ENCODE peak calls at places on chromosomes 7 and 10, in eight cellular contexts. L is fibroblast of mammary gland; R is lower lobe of right lung; M is heart right ventricle; Z is left ventricle myocardium inferior; C is IMR-90; N is cardiac fibroblast; B is CD4-positive, CD25-positive, alpha-beta regulatory T cell. K is an unnamed sample.

GRCh38 chr7:23246540-23246939 is at the start of gene GPNMB:
- DNase-seq in L (peak; percentile 97), R (no peak), M (no peak), Z (no peak), C (peak; percentile 58), N (peak; percentile 91), B (no peak), K (no peak)

GRCh38 chr7:115008465-115009114 is 86.7 kb downstream of the MDFIC start:
- DNase-seq in L (peak; percentile 98), R (no peak), M (peak; percentile 71), Z (peak; percentile 84), C (peak; percentile 79), N (peak; percentile 97), B (no peak), K (no peak)

GRCh38 chr10:112952282-112952991 is 2.4 kb downstream of the TCF7L2 start:
- DNase-seq in L (no peak), R (peak; percentile 49), M (peak; percentile 26), Z (peak; percentile 22), C (peak; percentile 38), N (peak; percentile 39), B (no peak), K (no peak)

GRCh38 chr7:157271991-157272324 is 64.8 kb upstream of the DNAJB6 start:
- DNase-seq in L (peak; percentile 100), R (peak; percentile 69), M (no peak), Z (peak; percentile 55), C (peak; percentile 99), N (peak; percentile 95), B (no peak), K (no peak)

GRCh38 chr10:122282253-122282671 is 11.2 kb downstream of the BTBD16 start:
- DNase-seq in L (peak; percentile 25), R (no peak), M (no peak), Z (no peak), C (peak; percentile 45), N (peak; percentile 30), B (no peak), K (no peak)

GRCh38 chr7:136605532-136606329 is 262.7 kb upstream of the CHRM2 start:
- DNase-seq in L (no peak), R (no peak), M (no peak), Z (no peak), C (no peak), N (no peak), B (no peak), K (no peak)

GRCh38 chr10:57696641-57697040 is 571.1 kb downstream of the IPMK start:
- DNase-seq in L (peak; percentile 88), R (no peak), M (no peak), Z (no peak), C (peak; percentile 82), N (peak; percentile 90), B (no peak), K (no peak)

GRCh38 chr7:112009081-112009480 is 197.1 kb downstream of the DOCK4 start:
- DNase-seq in L (peak; percentile 81), R (no peak), M (no peak), Z (no peak), C (peak; percentile 83), N (peak; percentile 59), B (no peak), K (no peak)

GRCh38 chr10:89685932-89686331 is 15.5 kb upstream of the KIF20B start:
- DNase-seq in L (no peak), R (no peak), M (no peak), Z (no peak), C (no peak), N (no peak), B (no peak), K (no peak)

GRCh38 chr7:31796375-31796774 is 109.4 kb downstream of the PPP1R17 start:
- DNase-seq in L (peak; percentile 25), R (no peak), M (no peak), Z (no peak), C (peak; percentile 51), N (no peak), B (no peak), K (no peak)

GRCh38 chr7:136339464-136339863 is 362.3 kb upstream of the MTPN start:
- DNase-seq in L (no peak), R (no peak), M (no peak), Z (no peak), C (no peak), N (no peak), B (no peak), K (no peak)

GRCh38 chr10:72353028-72353962 is 1.4 kb downstream of the DNAJB12 start:
- DNase-seq in L (peak; percentile 57), R (no peak), M (no peak), Z (no peak), C (peak; percentile 40), N (peak; percentile 39), B (no peak), K (no peak)

GRCh38 chr7:127089146-127089545 is 163.6 kb downstream of the GRM8 start:
- DNase-seq in L (no peak), R (no peak), M (no peak), Z (no peak), C (no peak), N (no peak), B (no peak), K (no peak)

DNA sequence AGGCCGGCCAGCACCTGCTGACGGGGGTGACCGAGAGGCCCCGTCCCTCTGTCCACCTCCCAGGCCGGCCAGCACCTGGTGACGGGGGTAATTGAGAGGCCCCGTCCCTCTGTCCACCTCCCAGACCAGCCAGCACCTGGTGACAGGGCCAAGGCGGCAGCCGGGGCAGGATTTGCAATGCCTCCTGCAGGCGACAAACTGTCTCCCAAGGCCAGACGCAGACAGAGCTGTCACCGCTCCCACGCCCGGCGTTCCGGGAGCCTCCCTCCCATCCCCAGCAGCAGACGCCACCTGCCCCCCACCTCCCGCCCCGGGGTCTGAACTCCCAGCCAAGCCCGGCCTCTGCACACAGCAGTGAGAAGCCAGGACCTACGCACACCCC is 94.9 kb upstream of the DIP2C start:
- DNase-seq in L (no peak), R (peak; percentile 43), M (no peak), Z (no peak), C (no peak), N (no peak), B (no peak), K (no peak)
- H3K4me3 ChIP-seq in L (peak overlapping the region; percentile 34), R (peak overlapping the region; percentile 37), M (no peak overlapping the region), Z (peak overlapping the region; percentile 67), C (peak overlapping the region; percentile 51), N (peak overlapping the region; percentile 51), B (no peak overlapping the region), K (no peak overlapping the region)

GRCh38 chr10:123889821-123890220 is 1.8 kb downstream of the CPXM2 start:
- DNase-seq in L (no peak), R (no peak), M (no peak), Z (no peak), C (no peak), N (no peak), B (no peak), K (no peak)

GRCh38 chr10:123890246-123890645 is 1.4 kb downstream of the CPXM2 start:
- DNase-seq in L (no peak), R (no peak), M (no peak), Z (no peak), C (no peak), N (no peak), B (no peak), K (no peak)

GRCh38 chr10:123888751-123889150 is 2.9 kb downstream of the CPXM2 start:
- DNase-seq in L (no peak), R (no peak), M (no peak), Z (no peak), C (no peak), N (no peak), B (no peak), K (no peak)

GRCh38 chr10:123891147-123892011 is at the start of gene CPXM2:
- DNase-seq in L (no peak), R (no peak), M (peak; percentile 27), Z (no peak), C (no peak), N (no peak), B (no peak), K (no peak)

GRCh38 chr10:123890761-123891146 is 853 bp downstream of the CPXM2 start:
- DNase-seq in L (no peak), R (no peak), M (no peak), Z (no peak), C (no peak), N (no peak), B (no peak), K (no peak)
- H3K4me3 ChIP-seq in L (no peak overlapping the region), R (peak overlapping the region; percentile 35), M (no peak overlapping the region), Z (peak overlapping the region; percentile 54), C (no peak overlapping the region), N (no peak overlapping the region), B (no peak overlapping the region), K (no peak overlapping the region)

GRCh38 chr10:60303778-60304177 is 85.9 kb downstream of the ANK3 start:
- DNase-seq in L (no peak), R (no peak), M (no peak), Z (no peak), C (no peak), N (no peak), B (no peak), K (no peak)

GRCh38 chr10:60298408-60299389 is 91.0 kb downstream of the ANK3 start:
- DNase-seq in L (no peak), R (no peak), M (no peak), Z (no peak), C (no peak), N (no peak), B (no peak), K (no peak)

GRCh38 chr10:60296073-60296472 is 93.6 kb downstream of the ANK3 start:
- DNase-seq in L (no peak), R (no peak), M (no peak), Z (no peak), C (no peak), N (no peak), B (no peak), K (no peak)

GRCh38 chr10:60299390-60299778 is 90.3 kb downstream of the ANK3 start:
- DNase-seq in L (no peak), R (no peak), M (no peak), Z (no peak), C (no peak), N (no peak), B (no peak), K (no peak)

GRCh38 chr10:60299961-60300883 is 89.5 kb downstream of the ANK3 start:
- DNase-seq in L (peak; percentile 53), R (no peak), M (no peak), Z (peak; percentile 34), C (peak; percentile 52), N (peak; percentile 95), B (no peak), K (no peak)
- H3K4me3 ChIP-seq in L (no peak overlapping the region), R (peak overlapping the region; percentile 17), M (peak overlapping the region; percentile 1), Z (peak overlapping the region; percentile 66), C (no peak overlapping the region), N (peak overlapping the region; percentile 48), B (no peak overlapping the region), K (no peak overlapping the region)

DNA sequence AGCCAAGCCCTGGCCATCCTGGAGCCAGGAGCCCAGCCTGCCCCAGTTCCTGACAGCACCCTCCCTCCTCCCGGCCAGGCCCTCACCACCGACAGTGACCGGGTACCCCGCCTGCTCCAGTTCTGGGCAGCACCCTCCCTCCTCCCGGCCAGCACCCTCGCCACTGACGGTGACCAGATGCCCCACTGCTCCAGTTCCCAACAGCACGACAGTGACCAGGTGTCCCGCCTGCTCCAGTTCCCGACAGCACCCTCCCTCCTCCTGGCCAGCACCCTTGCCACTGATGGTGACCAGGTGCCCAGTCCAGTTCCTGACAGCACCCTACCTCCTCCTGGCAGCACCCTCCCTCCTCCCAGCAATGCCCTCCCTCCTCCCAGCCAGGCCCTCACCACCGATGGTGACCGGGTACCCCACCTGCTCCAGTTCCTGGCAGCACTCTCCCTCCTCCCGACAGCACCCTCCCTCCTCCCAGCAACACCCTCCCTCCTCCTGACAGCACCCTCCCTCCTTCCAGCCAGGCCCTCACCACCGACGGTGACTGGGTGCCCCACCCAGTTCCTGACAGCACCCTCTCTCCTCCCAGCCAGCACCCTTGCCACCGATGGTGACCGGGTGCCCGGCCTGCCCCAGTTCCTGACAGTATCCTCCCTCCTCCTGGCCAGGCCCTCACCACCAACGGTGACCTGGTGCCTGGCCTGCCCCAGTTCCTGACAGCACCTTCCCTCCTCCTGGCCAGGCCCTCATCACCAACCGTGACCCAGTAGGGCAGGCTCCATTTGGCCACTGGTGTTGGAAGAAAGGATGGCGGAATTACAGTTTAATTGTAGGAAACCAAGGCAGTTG is 40.3 kb downstream of the VIPR2 start:
- DNase-seq in L (no peak), R (peak; percentile 37), M (peak; percentile 74), Z (peak; percentile 78), C (no peak), N (no peak), B (no peak), K (no peak)
- H3K4me3 ChIP-seq in L (no peak overlapping the region), R (no peak overlapping the region), M (no peak overlapping the region), Z (no peak overlapping the region), C (no peak overlapping the region), N (no peak overlapping the region), B (no peak overlapping the region), K (no peak overlapping the region)

K was measured in Karpas-422.